ENCODE peak calls at places on chromosomes 13 and 19, in ten cellular contexts. One of them, this sample, is unnamed.

GRCh38 chr13:98083507-98083906 is 59.4 kb upstream of the FARP1 start:
- DNase-seq in CD8-positive, alpha-beta T cell: no peak
- DNase-seq in fibroblast of lung: peak; percentile 75
- DNase-seq in ascending aorta: no peak
- DNase-seq in bronchial epithelial cell: peak; percentile 58
- DNase-seq in GM13977: no peak
- DNase-seq in PC-3: peak; percentile 41
- DNase-seq in A673: peak; percentile 80
- DNase-seq in CD4-positive, alpha-beta T cell: no peak
- DNase-seq in endothelial cell: no peak
- DNase-seq in this sample: no peak

GRCh38 chr13:44626176-44626575 is 50.0 kb upstream of the TSC22D1 start:
- DNase-seq in endothelial cell: no peak
- DNase-seq in fibroblast of lung: no peak
- DNase-seq in GM13977: no peak
- DNase-seq in CD8-positive, alpha-beta T cell: no peak
- DNase-seq in bronchial epithelial cell: no peak
- DNase-seq in PC-3: no peak
- DNase-seq in ascending aorta: no peak
- DNase-seq in A673: no peak
- DNase-seq in CD4-positive, alpha-beta T cell: no peak
- DNase-seq in this sample: no peak

GRCh38 chr19:46369817-46370216 is 22.9 kb downstream of the PPP5C start:
- DNase-seq in A673: no peak
- DNase-seq in GM13977: no peak
- DNase-seq in endothelial cell: no peak
- DNase-seq in CD8-positive, alpha-beta T cell: no peak
- DNase-seq in PC-3: peak; percentile 83
- DNase-seq in ascending aorta: no peak
- DNase-seq in CD4-positive, alpha-beta T cell: no peak
- DNase-seq in bronchial epithelial cell: peak; percentile 92
- DNase-seq in fibroblast of lung: no peak
- DNase-seq in this sample: no peak

GRCh38 chr13:111116830-111117229 is 1.7 kb downstream of the ARHGEF7 start:
- DNase-seq in ascending aorta: no peak
- DNase-seq in fibroblast of lung: peak; percentile 55
- DNase-seq in A673: no peak
- DNase-seq in endothelial cell: no peak
- DNase-seq in CD8-positive, alpha-beta T cell: no peak
- DNase-seq in bronchial epithelial cell: no peak
- DNase-seq in GM13977: no peak
- DNase-seq in CD4-positive, alpha-beta T cell: no peak
- DNase-seq in PC-3: no peak
- DNase-seq in this sample: no peak

GRCh38 chr19:42246869-42247630 is 4.6 kb upstream of the GSK3A start:
- DNase-seq in GM13977: no peak
- DNase-seq in fibroblast of lung: no peak
- DNase-seq in CD4-positive, alpha-beta T cell: no peak
- DNase-seq in endothelial cell: no peak
- DNase-seq in CD8-positive, alpha-beta T cell: no peak
- DNase-seq in PC-3: no peak
- DNase-seq in A673: no peak
- DNase-seq in bronchial epithelial cell: no peak
- DNase-seq in ascending aorta: no peak
- DNase-seq in this sample: no peak

GRCh38 chr13:20141238-20142018 is 19.4 kb downstream of the GJA3 start:
- DNase-seq in fibroblast of lung: no peak
- DNase-seq in endothelial cell: no peak
- DNase-seq in CD4-positive, alpha-beta T cell: no peak
- DNase-seq in ascending aorta: no peak
- DNase-seq in CD8-positive, alpha-beta T cell: peak; percentile 2
- DNase-seq in A673: peak; percentile 41
- DNase-seq in PC-3: no peak
- DNase-seq in GM13977: no peak
- DNase-seq in bronchial epithelial cell: no peak
- DNase-seq in this sample: no peak

GRCh38 chr13:44084146-44084545 is 204.4 kb downstream of the LACC1 start:
- DNase-seq in GM13977: no peak
- DNase-seq in fibroblast of lung: no peak
- DNase-seq in endothelial cell: no peak
- DNase-seq in PC-3: no peak
- DNase-seq in ascending aorta: no peak
- DNase-seq in A673: no peak
- DNase-seq in CD8-positive, alpha-beta T cell: no peak
- DNase-seq in bronchial epithelial cell: no peak
- DNase-seq in CD4-positive, alpha-beta T cell: no peak
- DNase-seq in this sample: no peak

GRCh38 chr19:42176649-42176989 is 40.9 kb downstream of the DEDD2 start:
- DNase-seq in fibroblast of lung: no peak
- DNase-seq in endothelial cell: peak; percentile 30
- DNase-seq in ascending aorta: no peak
- DNase-seq in GM13977: peak; percentile 44
- DNase-seq in CD4-positive, alpha-beta T cell: no peak
- DNase-seq in PC-3: no peak
- DNase-seq in bronchial epithelial cell: no peak
- DNase-seq in CD8-positive, alpha-beta T cell: no peak
- DNase-seq in A673: no peak
- DNase-seq in this sample: no peak

GRCh38 chr19:16386619-16387240 is 62.1 kb downstream of the KLF2 start:
- DNase-seq in CD4-positive, alpha-beta T cell: peak; percentile 53
- DNase-seq in endothelial cell: peak; percentile 58
- DNase-seq in ascending aorta: no peak
- DNase-seq in fibroblast of lung: peak; percentile 63
- DNase-seq in bronchial epithelial cell: peak; percentile 49
- DNase-seq in PC-3: peak; percentile 60
- DNase-seq in GM13977: peak; percentile 75
- DNase-seq in A673: peak; percentile 68
- DNase-seq in CD8-positive, alpha-beta T cell: peak; percentile 62
- DNase-seq in this sample: peak; percentile 46

GRCh38 chr13:73987618-73988017 is 146.6 kb downstream of the KLF12 start:
- DNase-seq in CD4-positive, alpha-beta T cell: no peak
- DNase-seq in bronchial epithelial cell: no peak
- DNase-seq in PC-3: no peak
- DNase-seq in endothelial cell: no peak
- DNase-seq in A673: no peak
- DNase-seq in CD8-positive, alpha-beta T cell: no peak
- DNase-seq in ascending aorta: no peak
- DNase-seq in fibroblast of lung: no peak
- DNase-seq in GM13977: no peak
- DNase-seq in this sample: no peak

GRCh38 chr13:113646376-113646775 is 11.6 kb downstream of the ATP4B start:
- DNase-seq in ascending aorta: no peak
- DNase-seq in A673: peak; percentile 66
- DNase-seq in fibroblast of lung: no peak
- DNase-seq in PC-3: no peak
- DNase-seq in CD4-positive, alpha-beta T cell: no peak
- DNase-seq in GM13977: no peak
- DNase-seq in bronchial epithelial cell: no peak
- DNase-seq in CD8-positive, alpha-beta T cell: no peak
- DNase-seq in endothelial cell: no peak
- DNase-seq in this sample: no peak

GRCh38 chr13:85333511-85333910 is 465.7 kb downstream of the SLITRK6 start:
- DNase-seq in endothelial cell: no peak
- DNase-seq in fibroblast of lung: no peak
- DNase-seq in bronchial epithelial cell: no peak
- DNase-seq in CD8-positive, alpha-beta T cell: no peak
- DNase-seq in ascending aorta: no peak
- DNase-seq in GM13977: no peak
- DNase-seq in A673: peak; percentile 55
- DNase-seq in CD4-positive, alpha-beta T cell: no peak
- DNase-seq in PC-3: no peak
- DNase-seq in this sample: no peak

GRCh38 chr19:46299695-46300094 is 2.9 kb downstream of the HIF3A start:
- DNase-seq in ascending aorta: no peak
- DNase-seq in bronchial epithelial cell: no peak
- DNase-seq in fibroblast of lung: no peak
- DNase-seq in PC-3: no peak
- DNase-seq in A673: no peak
- DNase-seq in endothelial cell: no peak
- DNase-seq in CD8-positive, alpha-beta T cell: no peak
- DNase-seq in CD4-positive, alpha-beta T cell: no peak
- DNase-seq in GM13977: no peak
- DNase-seq in this sample: no peak

GRCh38 chr19:13937479-13938360 is 497 bp downstream of the PODNL1 start:
- DNase-seq in ascending aorta: no peak
- DNase-seq in A673: no peak
- DNase-seq in endothelial cell: no peak
- DNase-seq in PC-3: no peak
- DNase-seq in CD4-positive, alpha-beta T cell: no peak
- DNase-seq in fibroblast of lung: no peak
- DNase-seq in CD8-positive, alpha-beta T cell: no peak
- DNase-seq in bronchial epithelial cell: no peak
- DNase-seq in GM13977: no peak
- DNase-seq in this sample: peak; percentile 56

GRCh38 chr19:2578911-2579677 is 103.2 kb downstream of the GADD45B start:
- DNase-seq in CD8-positive, alpha-beta T cell: peak; percentile 72
- DNase-seq in CD4-positive, alpha-beta T cell: peak; percentile 35
- DNase-seq in A673: peak; percentile 87
- DNase-seq in fibroblast of lung: peak; percentile 93
- DNase-seq in endothelial cell: peak; percentile 85
- DNase-seq in GM13977: peak; percentile 86
- DNase-seq in PC-3: peak; percentile 87
- DNase-seq in bronchial epithelial cell: peak; percentile 57
- DNase-seq in ascending aorta: peak; percentile 75
- DNase-seq in this sample: peak; percentile 89
- TF ChIP-seq CTCF in CD8-positive, alpha-beta T cell: peak; percentile 44
- TF ChIP-seq CTCF in CD4-positive, alpha-beta T cell: peak; percentile 70
- TF ChIP-seq CTCF in A673: peak; percentile 88
- TF ChIP-seq CTCF in fibroblast of lung: peak; percentile 97
- TF ChIP-seq CTCF in endothelial cell: peak; percentile 67
- TF ChIP-seq CTCF in GM13977: peak; percentile 91
- TF ChIP-seq CTCF in PC-3: peak; percentile 84
- TF ChIP-seq CTCF in bronchial epithelial cell: peak; percentile 86
- TF ChIP-seq CTCF in ascending aorta: peak; percentile 98
- TF ChIP-seq CTCF in this sample: peak; percentile 85

DNA sequence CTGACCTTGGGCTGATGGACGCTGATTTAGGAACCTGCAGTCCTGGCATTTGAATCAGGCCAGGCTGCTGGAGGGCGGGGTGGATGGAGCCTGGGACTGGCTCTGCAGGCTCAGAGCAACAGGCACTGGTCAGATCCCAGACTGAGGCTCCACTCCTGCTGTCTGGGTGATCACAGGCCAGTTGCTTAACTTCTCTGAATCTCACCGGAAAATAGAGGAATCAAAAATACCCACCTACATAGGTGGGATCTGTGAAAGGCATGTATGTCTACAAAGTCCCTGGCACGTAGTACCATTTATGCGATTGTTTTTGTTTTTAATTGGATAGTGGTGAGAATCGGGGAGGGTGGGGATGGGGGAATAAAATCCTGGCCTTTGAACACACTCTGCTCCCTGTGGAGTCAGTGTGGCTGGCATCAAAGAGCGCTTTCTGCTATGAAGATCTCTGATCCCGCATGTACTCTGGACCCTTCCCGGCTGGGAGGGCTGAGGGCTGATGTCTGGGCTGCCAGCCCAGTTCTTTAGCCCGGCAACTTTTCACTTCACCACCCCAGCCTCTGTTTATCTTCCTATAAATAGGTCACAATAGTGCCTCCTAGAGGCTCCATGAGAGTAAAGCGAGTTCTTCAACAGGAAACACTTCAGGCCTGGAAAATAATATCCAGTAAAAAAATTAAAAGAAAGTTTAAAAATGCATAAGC is 292.3 kb downstream of the ZNF536 start:
- DNase-seq in fibroblast of lung: peak; percentile 24
- DNase-seq in CD4-positive, alpha-beta T cell: no peak
- DNase-seq in CD8-positive, alpha-beta T cell: no peak
- DNase-seq in PC-3: peak; percentile 12
- DNase-seq in A673: peak; percentile 60
- DNase-seq in ascending aorta: no peak
- DNase-seq in GM13977: no peak
- DNase-seq in bronchial epithelial cell: no peak
- DNase-seq in endothelial cell: no peak
- DNase-seq in this sample: no peak
- TF ChIP-seq CTCF in fibroblast of lung: peak; percentile 47
- TF ChIP-seq CTCF in CD4-positive, alpha-beta T cell: no peak
- TF ChIP-seq CTCF in CD8-positive, alpha-beta T cell: no peak
- TF ChIP-seq CTCF in PC-3: peak; percentile 42
- TF ChIP-seq CTCF in A673: peak; percentile 67
- TF ChIP-seq CTCF in ascending aorta: no peak
- TF ChIP-seq CTCF in GM13977: no peak
- TF ChIP-seq CTCF in bronchial epithelial cell: peak; percentile 19
- TF ChIP-seq CTCF in endothelial cell: peak; percentile 56
- TF ChIP-seq CTCF in this sample: peak; percentile 52

DNA sequence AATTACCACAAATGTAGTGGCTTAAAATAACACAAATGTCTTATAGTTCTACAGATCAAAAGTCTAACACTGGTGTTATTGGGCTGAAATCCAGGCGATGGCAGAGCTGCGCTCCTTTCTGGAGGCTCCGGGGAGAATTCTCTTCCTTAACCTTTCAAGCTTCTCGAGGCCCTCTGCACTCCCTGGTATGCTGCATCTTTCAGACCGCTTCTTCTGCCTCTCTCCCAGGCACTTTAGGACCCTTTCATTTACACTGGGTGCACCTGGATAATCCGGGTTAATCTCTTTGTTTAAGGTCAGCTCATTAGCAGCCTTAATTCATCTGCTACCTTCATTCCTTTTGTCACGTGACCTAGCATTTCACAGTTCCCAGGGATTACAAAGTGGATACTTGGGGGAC is 211.3 kb upstream of the RFC3 start:
- DNase-seq in bronchial epithelial cell: no peak
- DNase-seq in fibroblast of lung: peak; percentile 20
- DNase-seq in GM13977: no peak
- DNase-seq in PC-3: no peak
- DNase-seq in endothelial cell: no peak
- DNase-seq in A673: peak; percentile 8
- DNase-seq in CD8-positive, alpha-beta T cell: no peak
- DNase-seq in CD4-positive, alpha-beta T cell: no peak
- DNase-seq in ascending aorta: no peak
- DNase-seq in this sample: no peak
- TF ChIP-seq CTCF in bronchial epithelial cell: no peak
- TF ChIP-seq CTCF in fibroblast of lung: no peak
- TF ChIP-seq CTCF in GM13977: no peak
- TF ChIP-seq CTCF in PC-3: no peak
- TF ChIP-seq CTCF in endothelial cell: no peak
- TF ChIP-seq CTCF in A673: peak; percentile 31
- TF ChIP-seq CTCF in CD8-positive, alpha-beta T cell: no peak
- TF ChIP-seq CTCF in CD4-positive, alpha-beta T cell: no peak
- TF ChIP-seq CTCF in ascending aorta: no peak
- TF ChIP-seq CTCF in this sample: no peak

GRCh38 chr19:48321622-48322591 is 3.4 kb upstream of the EMP3 start:
- DNase-seq in ascending aorta: peak; percentile 94
- DNase-seq in CD8-positive, alpha-beta T cell: peak; percentile 100
- DNase-seq in CD4-positive, alpha-beta T cell: peak; percentile 98
- DNase-seq in PC-3: peak; percentile 96
- DNase-seq in GM13977: peak; percentile 94
- DNase-seq in fibroblast of lung: peak; percentile 99
- DNase-seq in bronchial epithelial cell: peak; percentile 91
- DNase-seq in endothelial cell: peak; percentile 99
- DNase-seq in A673: peak; percentile 99
- DNase-seq in this sample: peak; percentile 99
- TF ChIP-seq CTCF in ascending aorta: no peak
- TF ChIP-seq CTCF in CD8-positive, alpha-beta T cell: no peak
- TF ChIP-seq CTCF in CD4-positive, alpha-beta T cell: no peak
- TF ChIP-seq CTCF in PC-3: no peak
- TF ChIP-seq CTCF in GM13977: no peak
- TF ChIP-seq CTCF in fibroblast of lung: no peak
- TF ChIP-seq CTCF in bronchial epithelial cell: peak; percentile 7
- TF ChIP-seq CTCF in endothelial cell: no peak
- TF ChIP-seq CTCF in A673: no peak
- TF ChIP-seq CTCF in this sample: no peak

GRCh38 chr13:95474992-95475391 is 77.5 kb upstream of the CLDN10 start:
- DNase-seq in fibroblast of lung: no peak
- DNase-seq in CD8-positive, alpha-beta T cell: no peak
- DNase-seq in A673: no peak
- DNase-seq in GM13977: no peak
- DNase-seq in PC-3: no peak
- DNase-seq in CD4-positive, alpha-beta T cell: no peak
- DNase-seq in ascending aorta: no peak
- DNase-seq in bronchial epithelial cell: no peak
- DNase-seq in endothelial cell: peak; percentile 22
- DNase-seq in this sample: peak; percentile 9
- TF ChIP-seq CTCF in fibroblast of lung: no peak
- TF ChIP-seq CTCF in CD8-positive, alpha-beta T cell: no peak
- TF ChIP-seq CTCF in A673: no peak
- TF ChIP-seq CTCF in GM13977: no peak
- TF ChIP-seq CTCF in PC-3: no peak
- TF ChIP-seq CTCF in CD4-positive, alpha-beta T cell: no peak
- TF ChIP-seq CTCF in ascending aorta: no peak
- TF ChIP-seq CTCF in bronchial epithelial cell: no peak
- TF ChIP-seq CTCF in endothelial cell: no peak
- TF ChIP-seq CTCF in this sample: no peak